ENCODE peak calls at places on chromosomes 6 and 20, in five cellular contexts. L is nephron progenitor cell, Q is endothelial cell, U is tibial nerve, E is PC-3. O is an unnamed sample.

GRCh38 chr6:25312034-25312620 is 33.0 kb downstream of the CARMIL1 start:
- DNase-seq in L (no peak), Q (no peak), U (no peak), E (peak), O (no peak)

GRCh38 chr6:39847216-39847615 is 55.0 kb downstream of the DAAM2 start:
- DNase-seq in L (no peak), Q (no peak), U (no peak), E (no peak), O (peak)

GRCh38 chr6:105428342-105428957 is 25.6 kb upstream of the PREP start:
- DNase-seq in L (no peak), Q (no peak), U (peak), E (peak), O (no peak)

GRCh38 chr6:170043150-170043819 is 247.6 kb downstream of the DLL1 start:
- DNase-seq in L (no peak), Q (no peak), U (no peak), E (no peak), O (no peak)

GRCh38 chr20:41411458-41411857 is 44.8 kb upstream of the EMILIN3 start:
- DNase-seq in L (no peak), Q (no peak), U (no peak), E (peak), O (no peak)

GRCh38 chr20:29741894-29742698 is 1515.4 kb upstream of the DEFB115 start:
- DNase-seq in L (no peak), Q (no peak), U (no peak), E (no peak), O (peak)

GRCh38 chr20:62120990-62121775 is 1.1 kb upstream of the LSM14B start:
- DNase-seq in L (no peak), Q (no peak), U (peak), E (peak), O (no peak)

GRCh38 chr6:129846761-129847160 is 14.4 kb downstream of the TMEM244 start:
- DNase-seq in L (no peak), Q (no peak), U (no peak), E (no peak), O (no peak)

GRCh38 chr6:98325366-98325765 is 509.0 kb upstream of the POU3F2 start:
- DNase-seq in L (no peak), Q (no peak), U (no peak), E (no peak), O (no peak)

GRCh38 chr20:43590036-43590391 is 723 bp upstream of the IFT52 start:
- DNase-seq in L (peak), Q (peak), U (peak), E (no peak), O (peak)

GRCh38 chr6:149233056-149233715 is 84.3 kb upstream of the TAB2 start:
- DNase-seq in L (no peak), Q (no peak), U (no peak), E (peak), O (peak)

GRCh38 chr6:136774228-136775041 is 17.8 kb downstream of the MAP3K5 start:
- DNase-seq in L (no peak), Q (no peak), U (no peak), E (peak), O (no peak)

GRCh38 chr6:52227495-52227894 is 16.8 kb downstream of the IL17F start:
- DNase-seq in L (no peak), Q (no peak), U (no peak), E (no peak), O (no peak)

GRCh38 chr6:148700713-148701392 is 46.0 kb upstream of the UST start:
- DNase-seq in L (peak), Q (no peak), U (no peak), E (peak), O (no peak)

GRCh38 chr6:166494757-166495486 is 91.6 kb downstream of the RAMACL start:
- DNase-seq in L (no peak), Q (no peak), U (no peak), E (no peak), O (no peak)

GRCh38 chr6:90835584-90836212 is 248.8 kb upstream of the MAP3K7 start:
- DNase-seq in L (no peak), Q (no peak), U (no peak), E (no peak), O (no peak)

GRCh38 chr6:131792091-131792496 is 15.7 kb upstream of the ENPP1 start:
- DNase-seq in L (no peak), Q (no peak), U (no peak), E (peak), O (peak)

GRCh38 chr20:46207031-46207549 is 89.0 kb downstream of the CD40 start:
- DNase-seq in L (no peak), Q (no peak), U (no peak), E (no peak), O (no peak)

GRCh38 chr6:133241088-133241900 is at the start of gene EYA4:
- DNase-seq in L (peak), Q (peak), U (no peak), E (peak), O (peak)

GRCh38 chr6:36737043-36737785 is 39.6 kb downstream of the RAB44 start:
- DNase-seq in L (no peak), Q (no peak), U (no peak), E (no peak), O (no peak)

GRCh38 chr6:35318200-35318844 is 20.7 kb downstream of the DEF6 start:
- DNase-seq in L (peak), Q (peak), U (peak), E (peak), O (peak)

GRCh38 chr6:170073846-170074245 is 217.0 kb downstream of the DLL1 start:
- DNase-seq in L (no peak), Q (no peak), U (no peak), E (no peak), O (peak)

GRCh38 chr6:155782320-155782730 is 326.7 kb upstream of the NOX3 start:
- DNase-seq in L (no peak), Q (no peak), U (no peak), E (peak), O (no peak)

GRCh38 chr6:156700440-156701057 is 76.6 kb upstream of the ARID1B start:
- DNase-seq in L (no peak), Q (no peak), U (no peak), E (no peak), O (no peak)

GRCh38 chr6:157987788-157988699 is 6.4 kb downstream of the SYNJ2 start:
- DNase-seq in L (no peak), Q (no peak), U (no peak), E (no peak), O (no peak)
- TF ChIP-seq CTCF in L (no peak), Q (no peak), U (no peak), E (no peak), O (no peak)

GRCh38 chr20:38270869-38271608 is 10.5 kb upstream of the KIAA1755 start:
- DNase-seq in L (no peak), Q (no peak), U (peak), E (peak), O (no peak)
- TF ChIP-seq CTCF in L (no peak), Q (no peak), U (no peak), E (no peak), O (no peak)

DNA sequence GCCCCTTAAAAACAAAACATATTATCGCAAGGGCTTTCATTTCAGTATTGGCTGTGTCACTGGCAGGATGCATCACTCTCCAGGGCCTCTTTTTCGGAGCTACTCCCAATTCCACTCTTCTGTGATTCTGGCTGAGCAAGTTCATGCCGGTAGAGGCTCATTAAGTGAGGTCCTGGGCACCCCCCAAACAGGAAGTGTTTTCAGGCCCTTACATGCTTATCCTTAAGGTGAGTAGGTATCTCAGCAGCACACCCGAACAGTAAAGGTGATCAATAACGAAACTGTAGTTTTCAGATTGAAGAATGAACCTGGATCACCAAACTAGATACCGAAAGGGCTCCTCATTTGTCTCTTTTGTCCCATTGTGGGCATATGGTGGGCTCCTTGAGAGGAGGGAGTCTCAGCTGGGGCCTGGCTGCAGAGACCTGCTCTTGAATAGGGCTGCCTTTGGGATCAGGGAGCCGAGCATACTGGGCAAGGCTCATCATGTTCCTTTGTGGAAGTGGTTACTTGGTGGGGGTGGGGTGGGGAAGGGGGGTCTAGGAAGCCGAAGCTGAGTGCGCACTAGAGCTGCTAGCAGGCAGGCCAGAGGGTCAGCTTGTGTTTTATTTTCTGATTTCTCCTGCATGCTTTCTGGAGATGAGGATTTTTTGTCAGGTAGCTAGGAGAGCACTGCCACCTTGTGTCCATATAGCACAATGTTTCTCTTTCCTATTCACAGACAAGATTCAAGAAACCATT is 65.2 kb downstream of the CDS2 start:
- DNase-seq in L (peak), Q (peak), U (peak), E (peak), O (peak)
- TF ChIP-seq CTCF in L (peak), Q (peak), U (peak), E (peak), O (peak)

GRCh38 chr20:11180186-11180585 is 506.4 kb upstream of the JAG1 start:
- DNase-seq in L (no peak), Q (no peak), U (no peak), E (no peak), O (no peak)

GRCh38 chr20:11186301-11187008 is 512.7 kb upstream of the JAG1 start:
- DNase-seq in L (no peak), Q (no peak), U (no peak), E (peak), O (no peak)

GRCh38 chr20:11182715-11183114 is 508.9 kb upstream of the JAG1 start:
- DNase-seq in L (no peak), Q (no peak), U (peak), E (no peak), O (no peak)

GRCh38 chr20:11178946-11179654 is 505.3 kb upstream of the JAG1 start:
- DNase-seq in L (no peak), Q (no peak), U (no peak), E (peak), O (no peak)

DNA sequence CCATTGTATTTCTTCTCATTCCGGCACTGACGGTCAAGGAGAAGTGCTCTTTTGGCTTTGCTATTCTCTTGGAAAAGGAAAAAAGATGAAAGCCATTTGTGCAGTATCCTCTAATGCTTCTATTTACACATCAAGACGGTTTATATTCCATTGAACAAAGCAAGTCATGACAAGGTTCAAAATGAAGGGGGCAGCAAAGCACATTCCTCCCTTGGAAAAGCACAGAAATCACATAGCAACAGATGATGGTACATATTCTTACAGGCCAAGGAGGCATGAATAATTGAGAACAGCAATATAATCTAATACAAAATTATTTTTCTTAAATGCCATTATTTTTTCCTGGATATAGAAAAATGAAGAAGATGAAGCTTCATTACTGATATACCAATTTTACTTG is 508.2 kb upstream of the JAG1 start:
- DNase-seq in L (no peak), Q (no peak), U (no peak), E (no peak), O (no peak)
- TF ChIP-seq CTCF in L (no peak), Q (peak), U (no peak), E (no peak), O (peak)

DNA sequence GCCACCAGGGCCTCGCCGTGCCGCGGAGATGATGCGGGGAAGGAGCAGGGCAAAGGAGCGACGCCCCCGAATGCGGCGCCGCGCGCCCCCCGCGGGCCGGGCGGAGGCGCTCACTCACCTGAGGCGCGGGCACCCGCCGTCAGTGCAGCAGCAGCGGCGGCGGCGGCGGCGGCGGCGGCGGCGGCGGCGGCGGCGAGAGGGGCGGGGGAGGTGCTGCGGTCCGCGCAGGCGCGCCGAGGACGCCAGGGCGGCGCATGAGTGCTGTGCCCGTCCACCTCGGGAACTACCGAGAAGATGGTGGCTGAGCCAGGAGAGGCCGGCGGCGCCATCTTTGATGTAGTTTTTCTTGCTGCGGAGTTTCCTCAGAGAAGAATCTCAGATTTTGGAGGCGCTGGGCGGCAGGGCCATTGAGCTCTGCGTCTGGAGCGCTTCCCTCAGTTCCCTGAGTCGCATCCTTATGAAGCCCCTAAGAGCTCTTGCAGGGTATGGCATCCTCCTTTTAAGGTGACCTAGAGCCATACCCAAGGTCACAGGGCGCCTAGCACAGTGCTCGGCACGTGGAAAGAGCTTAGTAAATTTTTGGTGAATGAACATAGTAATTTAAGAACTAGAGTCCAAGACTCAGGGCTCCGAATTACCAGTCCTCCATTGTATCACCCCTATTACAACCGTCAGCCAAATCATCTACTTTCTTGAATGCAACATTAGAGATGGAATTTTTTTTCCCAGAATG is at the start of gene NDRG3:
- DNase-seq in L (peak), Q (peak), U (peak), E (peak), O (peak)
- TF ChIP-seq CTCF in L (no peak), Q (no peak), U (peak), E (no peak), O (peak)

DNA sequence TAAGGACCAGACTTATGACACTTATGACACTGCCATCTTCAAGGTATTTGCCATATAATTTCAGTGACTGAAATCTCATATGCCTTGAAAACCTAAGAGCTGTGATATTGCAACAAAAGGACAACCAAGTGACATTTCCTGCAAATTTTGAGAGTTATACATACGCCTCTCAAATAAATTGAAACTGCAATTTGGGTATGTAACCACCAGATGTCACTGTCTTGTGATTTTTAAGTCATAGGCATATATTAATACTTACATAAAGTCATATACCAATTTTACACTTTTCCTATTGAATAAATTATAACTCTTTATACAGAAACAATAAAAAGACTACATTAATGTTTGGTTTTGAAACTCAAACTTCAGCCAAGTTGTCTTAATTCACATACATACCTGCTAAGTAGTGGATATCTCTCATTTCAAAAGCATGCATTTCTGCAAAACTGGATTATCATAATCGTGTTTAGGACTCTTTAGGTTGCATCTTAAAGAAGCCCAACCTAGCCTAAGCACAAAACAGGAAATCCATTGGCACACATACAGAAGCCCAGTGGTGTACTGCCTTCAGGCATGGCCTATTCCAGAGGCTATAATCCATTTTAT is 180.2 kb downstream of the PACRG start:
- DNase-seq in L (no peak), Q (no peak), U (no peak), E (peak), O (no peak)
- TF ChIP-seq CTCF in L (peak), Q (peak), U (no peak), E (peak), O (peak)

GRCh38 chr20:52217689-52218395 is 26.3 kb upstream of the ZFP64 start:
- DNase-seq in L (no peak), Q (no peak), U (no peak), E (no peak), O (no peak)

GRCh38 chr20:52224920-52225319 is 33.3 kb upstream of the ZFP64 start:
- DNase-seq in L (no peak), Q (no peak), U (no peak), E (no peak), O (no peak)

DNA sequence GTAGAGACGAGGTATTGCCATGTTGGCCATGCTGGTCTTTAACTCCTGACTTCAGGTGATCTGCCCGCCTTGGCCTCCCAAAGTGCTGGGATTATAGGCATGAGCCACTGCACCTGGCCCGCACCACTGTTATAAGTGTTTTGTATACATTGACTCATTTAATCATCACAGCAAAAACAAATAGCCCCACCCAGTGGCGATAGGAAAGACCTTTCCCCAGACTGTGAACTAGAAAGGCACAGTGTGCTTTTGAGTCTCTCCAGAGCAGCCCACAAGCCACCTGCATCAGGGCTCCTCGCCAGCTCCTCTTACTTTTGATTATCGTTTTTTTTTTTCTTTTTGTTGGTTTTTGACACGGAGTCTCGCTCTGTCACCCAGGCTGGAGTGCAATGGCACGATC is 27.9 kb upstream of the ZFP64 start:
- DNase-seq in L (no peak), Q (no peak), U (no peak), E (peak), O (peak)
- TF ChIP-seq CTCF in L (no peak), Q (no peak), U (no peak), E (peak), O (peak)

O was measured in endodermal cell.